ENCODE peak calls at places on chromosomes 2 and 18, in six cellular contexts. Q is prostate gland, I is body of pancreas, M is NB4, J is upper lobe of left lung, W is sigmoid colon. V is an unnamed sample.
A peak's percentile ranks its signal among the peaks of the same experiment; 100 is the strongest.

GRCh38 chr2:178163395-178163794 is 30.9 kb upstream of the OSBPL6 start:
- DNase-seq in I (no peak), J (no peak), W (no peak), M (no peak), Q (no peak), V (no peak)

GRCh38 chr2:204475403-204475802 is 69.9 kb upstream of the PARD3B start:
- DNase-seq in I (no peak), Q (no peak), M (no peak), W (no peak), J (no peak), V (no peak)

GRCh38 chr2:153953761-153954160 is 82.0 kb downstream of the GALNT13 start:
- DNase-seq in M (no peak), I (no peak), W (no peak), Q (no peak), J (no peak), V (no peak)

GRCh38 chr2:173008786-173009185 is 66.9 kb upstream of the MAP3K20 start:
- DNase-seq in W (no peak), I (no peak), J (no peak), M (no peak), Q (no peak), V (no peak)

GRCh38 chr2:147224070-147224469 is 620.8 kb upstream of the ACVR2A start:
- DNase-seq in I (no peak), M (no peak), Q (no peak), W (no peak), J (no peak), V (no peak)

GRCh38 chr2:86491088-86491487 is 49.9 kb downstream of the KDM3A start:
- DNase-seq in W (no peak), Q (no peak), I (no peak), J (no peak), M (no peak), V (no peak)

GRCh38 chr2:187857826-187858225 is 303.6 kb upstream of the TFPI start:
- DNase-seq in M (no peak), J (no peak), I (no peak), W (no peak), Q (no peak), V (no peak)

GRCh38 chr2:134491796-134492441 is 226.9 kb downstream of the TMEM163 start:
- DNase-seq in J (no peak), I (peak; percentile 59), W (no peak), Q (no peak), M (peak; percentile 15), V (no peak)

GRCh38 chr2:160918909-160919503 is 241.2 kb upstream of the TANK start:
- DNase-seq in M (peak; percentile 63), I (peak; percentile 51), W (peak; percentile 67), J (peak; percentile 85), Q (peak; percentile 32), V (peak; percentile 34)

GRCh38 chr2:157339965-157340655 is 14.5 kb upstream of the ERMN start:
- DNase-seq in J (no peak), M (no peak), Q (no peak), W (no peak), I (peak; percentile 16), V (no peak)

GRCh38 chr18:68734311-68734710 is 19.4 kb upstream of the TMX3 start:
- DNase-seq in W (no peak), J (no peak), Q (no peak), M (no peak), I (no peak), V (no peak)

GRCh38 chr18:58128286-58129018 is 84.4 kb downstream of the NEDD4L start:
- DNase-seq in W (no peak), Q (no peak), J (no peak), M (no peak), I (peak; percentile 68), V (no peak)

GRCh38 chr2:85878719-85879390 is 9.9 kb downstream of the ST3GAL5 start:
- DNase-seq in M (no peak), J (no peak), Q (no peak), W (no peak), I (no peak), V (no peak)

GRCh38 chr2:217335341-217335966 is 475.6 kb upstream of the TNP1 start:
- DNase-seq in I (no peak), Q (no peak), M (no peak), J (no peak), W (no peak), V (no peak)

GRCh38 chr2:218959761-218960195 is 312 bp downstream of the CDK5R2 start:
- DNase-seq in W (no peak), M (no peak), Q (no peak), J (no peak), I (no peak), V (no peak)

GRCh38 chr18:51039138-51040112 is 9.4 kb downstream of the SMAD4 start:
- DNase-seq in J (no peak), I (peak; percentile 57), W (no peak), Q (no peak), M (no peak), V (peak; percentile 33)

GRCh38 chr18:70621710-70622109 is 332.9 kb downstream of the SOCS6 start:
- DNase-seq in J (no peak), I (no peak), W (no peak), M (peak; percentile 95), Q (no peak), V (peak; percentile 69)

GRCh38 chr2:27133195-27133875 is 1.1 kb downstream of the PREB start:
- DNase-seq in I (peak; percentile 16), M (no peak), J (no peak), W (no peak), Q (no peak), V (peak; percentile 52)

GRCh38 chr18:59792353-59792752 is 95.1 kb upstream of the CCBE1 start:
- DNase-seq in J (no peak), I (no peak), M (no peak), W (no peak), Q (no peak), V (no peak)

GRCh38 chr18:59799383-59800015 is 100.3 kb upstream of the PMAIP1 start:
- DNase-seq in J (no peak), I (no peak), M (no peak), Q (no peak), W (no peak), V (no peak)

GRCh38 chr18:59801576-59801975 is 98.2 kb upstream of the PMAIP1 start:
- DNase-seq in I (no peak), J (no peak), Q (no peak), M (no peak), W (no peak), V (no peak)

GRCh38 chr18:59800897-59801296 is 98.9 kb upstream of the PMAIP1 start:
- DNase-seq in I (no peak), M (no peak), W (no peak), J (no peak), Q (no peak), V (no peak)

DNA sequence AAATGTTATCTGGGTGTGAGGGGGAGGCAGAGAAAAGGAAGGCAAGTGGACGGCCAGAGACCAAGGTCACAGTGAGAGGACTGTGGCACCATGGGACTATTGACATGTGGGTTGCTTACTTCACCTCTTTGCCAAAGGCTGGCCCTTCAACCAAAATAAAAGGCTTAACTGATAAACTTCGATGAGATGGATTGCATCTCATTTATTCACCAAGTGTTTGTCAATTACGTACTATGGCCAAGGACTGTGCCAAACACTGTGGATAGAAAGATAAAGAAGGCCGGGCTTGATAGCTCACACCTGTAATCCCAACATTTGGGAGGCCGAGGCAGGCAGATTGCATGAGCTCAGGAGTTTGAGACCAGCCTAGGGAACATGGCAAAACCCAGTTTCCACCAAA is 98.7 kb upstream of the CCBE1 start:
- DNase-seq in J (no peak), I (no peak), Q (no peak), W (no peak), M (no peak), V (no peak)
- TF ChIP-seq POLR2A in J (no peak), I (no peak), Q (no peak), W (no peak), M (no peak), V (no peak)

GRCh38 chr2:213152065-213152794 is 818 bp upstream of the IKZF2 start:
- DNase-seq in J (peak; percentile 91), W (peak; percentile 85), I (peak; percentile 74), M (peak; percentile 57), Q (peak; percentile 65), V (peak; percentile 56)
- TF ChIP-seq POLR2A in J (no peak), W (no peak), I (peak; percentile 72), M (no peak), Q (no peak), V (no peak)

GRCh38 chr18:12307871-12308385 is at the start of gene TUBB6:
- DNase-seq in Q (no peak), M (peak; percentile 92), W (peak; percentile 89), J (peak; percentile 95), I (peak; percentile 64), V (peak; percentile 88)
- TF ChIP-seq POLR2A in Q (peak; percentile 11), M (peak; percentile 79), W (no peak), J (no peak), I (no peak), V (no peak)

DNA sequence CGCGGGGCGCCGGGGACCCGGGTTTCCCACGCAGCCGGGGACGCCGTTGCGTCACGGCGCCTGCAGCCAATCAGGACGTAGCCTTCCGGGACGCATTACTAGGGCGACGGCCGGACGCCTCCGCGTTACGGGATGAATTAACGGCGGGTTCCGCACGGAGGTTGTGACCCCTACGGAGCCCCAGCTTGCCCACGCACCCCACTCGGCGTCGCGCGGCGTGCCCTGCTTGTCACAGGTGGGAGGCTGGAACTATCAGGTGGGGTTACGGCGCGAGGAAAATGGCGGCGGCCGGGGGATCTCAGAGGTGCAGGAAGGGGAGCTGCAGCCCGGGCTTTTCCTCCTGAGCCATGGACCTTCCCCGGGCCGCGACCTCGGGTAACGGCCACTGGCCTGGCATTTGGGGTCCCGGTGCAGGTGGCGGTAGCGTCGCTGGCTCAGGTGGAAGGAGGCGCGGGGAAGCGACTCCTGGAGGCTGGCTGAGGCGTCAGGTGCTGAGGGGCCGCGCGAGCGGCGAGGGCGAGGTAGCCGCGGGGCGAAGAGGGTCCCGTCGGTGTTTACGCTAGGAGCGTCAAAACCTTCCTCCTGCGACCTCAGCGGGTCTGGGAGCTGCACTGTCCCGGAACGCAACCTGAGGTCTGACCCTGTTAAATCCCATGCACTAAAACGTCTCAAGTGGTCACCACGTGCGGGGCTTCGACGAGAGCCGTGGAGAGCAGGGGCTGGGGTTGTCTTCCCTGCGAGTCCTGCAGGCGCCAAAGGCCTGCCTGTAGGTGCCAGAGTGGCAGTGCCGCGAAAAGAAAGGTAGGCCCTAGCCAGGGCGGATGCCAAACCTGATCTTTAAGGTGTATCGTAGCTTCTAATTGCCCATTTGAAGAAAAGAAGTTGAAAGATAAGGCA is at the start of gene LCLAT1:
- DNase-seq in M (peak; percentile 89), W (peak; percentile 89), I (peak; percentile 78), J (peak; percentile 98), Q (peak; percentile 73), V (peak; percentile 88)
- TF ChIP-seq POLR2A in M (peak; percentile 71), W (no peak), I (peak; percentile 50), J (no peak), Q (no peak), V (peak; percentile 86)

GRCh38 chr2:12717191-12717987 is 653 bp downstream of the TRIB2 start:
- DNase-seq in I (peak; percentile 62), J (peak; percentile 92), W (peak; percentile 79), M (peak; percentile 83), Q (peak; percentile 54), V (peak; percentile 76)
- TF ChIP-seq POLR2A in I (peak; percentile 53), J (no peak), W (no peak), M (no peak), Q (no peak), V (no peak)

GRCh38 chr18:25228410-25228809 is 123.6 kb downstream of the ZNF521 start:
- DNase-seq in W (no peak), J (no peak), I (no peak), Q (no peak), M (no peak), V (peak; percentile 44)
- TF ChIP-seq POLR2A in W (no peak), J (no peak), I (no peak), Q (no peak), M (no peak), V (no peak)

GRCh38 chr18:24426398-24427294 is at the start of gene IMPACT:
- DNase-seq in M (peak; percentile 90), Q (peak; percentile 58), J (peak; percentile 98), W (peak; percentile 89), I (peak; percentile 83), V (peak; percentile 92)
- TF ChIP-seq POLR2A in M (peak; percentile 73), Q (peak; percentile 42), J (peak; percentile 33), W (peak; percentile 9), I (peak; percentile 61), V (peak; percentile 76)